ENCODE peak calls at places on chromosomes 16 and 17, in ten cellular contexts. One of them, this sample, is unnamed.

GRCh38 chr16:57537596-57538234 is 1.3 kb upstream of the CCDC102A start:
- DNase-seq in NCI-H524: no peak
- DNase-seq in T-helper 2 cell: no peak
- DNase-seq in stimulated activated CD8-positive, alpha-beta memory T cell treated with anti-CD3 and anti-CD28 coated beads, Interleukin-15, amount 100 ng/mL, for 24 hours: no peak
- DNase-seq in activated CD8-positive, alpha-beta memory T cell treated with anti-CD3 and anti-CD28 coated beads, Interleukin-2, amount 50 U/mL, for 48 hours: no peak
- DNase-seq in CD4-positive, alpha-beta memory T cell: no peak
- DNase-seq in RPMI7951: no peak
- DNase-seq in ELR: no peak
- DNase-seq in SHP77 treated with DMSO at 0.1 percent for 48 hours: no peak
- DNase-seq in ascending aorta: peak
- DNase-seq in this sample: no peak

GRCh38 chr16:86787538-86787937 is 209.2 kb downstream of the FOXL1 start:
- DNase-seq in NCI-H524: no peak
- DNase-seq in T-helper 2 cell: no peak
- DNase-seq in stimulated activated CD8-positive, alpha-beta memory T cell treated with anti-CD3 and anti-CD28 coated beads, Interleukin-15, amount 100 ng/mL, for 24 hours: no peak
- DNase-seq in activated CD8-positive, alpha-beta memory T cell treated with anti-CD3 and anti-CD28 coated beads, Interleukin-2, amount 50 U/mL, for 48 hours: no peak
- DNase-seq in CD4-positive, alpha-beta memory T cell: no peak
- DNase-seq in RPMI7951: no peak
- DNase-seq in ELR: no peak
- DNase-seq in SHP77 treated with DMSO at 0.1 percent for 48 hours: no peak
- DNase-seq in ascending aorta: no peak
- DNase-seq in this sample: no peak

GRCh38 chr16:88533381-88533831 is 36.8 kb upstream of the ZC3H18 start:
- DNase-seq in NCI-H524: no peak
- DNase-seq in T-helper 2 cell: no peak
- DNase-seq in stimulated activated CD8-positive, alpha-beta memory T cell treated with anti-CD3 and anti-CD28 coated beads, Interleukin-15, amount 100 ng/mL, for 24 hours: no peak
- DNase-seq in activated CD8-positive, alpha-beta memory T cell treated with anti-CD3 and anti-CD28 coated beads, Interleukin-2, amount 50 U/mL, for 48 hours: no peak
- DNase-seq in CD4-positive, alpha-beta memory T cell: no peak
- DNase-seq in RPMI7951: no peak
- DNase-seq in ELR: peak
- DNase-seq in SHP77 treated with DMSO at 0.1 percent for 48 hours: no peak
- DNase-seq in ascending aorta: no peak
- DNase-seq in this sample: no peak

GRCh38 chr17:77456951-77457548 is 316.3 kb downstream of the SEC14L1 start:
- DNase-seq in NCI-H524: no peak
- DNase-seq in T-helper 2 cell: no peak
- DNase-seq in stimulated activated CD8-positive, alpha-beta memory T cell treated with anti-CD3 and anti-CD28 coated beads, Interleukin-15, amount 100 ng/mL, for 24 hours: no peak
- DNase-seq in activated CD8-positive, alpha-beta memory T cell treated with anti-CD3 and anti-CD28 coated beads, Interleukin-2, amount 50 U/mL, for 48 hours: peak
- DNase-seq in CD4-positive, alpha-beta memory T cell: no peak
- DNase-seq in RPMI7951: no peak
- DNase-seq in ELR: no peak
- DNase-seq in SHP77 treated with DMSO at 0.1 percent for 48 hours: no peak
- DNase-seq in ascending aorta: no peak
- DNase-seq in this sample: no peak

GRCh38 chr16:12758031-12758669 is 45.5 kb downstream of the CPPED1 start:
- DNase-seq in NCI-H524: peak
- DNase-seq in T-helper 2 cell: no peak
- DNase-seq in stimulated activated CD8-positive, alpha-beta memory T cell treated with anti-CD3 and anti-CD28 coated beads, Interleukin-15, amount 100 ng/mL, for 24 hours: no peak
- DNase-seq in activated CD8-positive, alpha-beta memory T cell treated with anti-CD3 and anti-CD28 coated beads, Interleukin-2, amount 50 U/mL, for 48 hours: no peak
- DNase-seq in CD4-positive, alpha-beta memory T cell: no peak
- DNase-seq in RPMI7951: no peak
- DNase-seq in ELR: no peak
- DNase-seq in SHP77 treated with DMSO at 0.1 percent for 48 hours: no peak
- DNase-seq in ascending aorta: no peak
- DNase-seq in this sample: peak

GRCh38 chr17:70298929-70299529 is 129.7 kb downstream of the KCNJ2 start:
- DNase-seq in NCI-H524: no peak
- DNase-seq in T-helper 2 cell: no peak
- DNase-seq in stimulated activated CD8-positive, alpha-beta memory T cell treated with anti-CD3 and anti-CD28 coated beads, Interleukin-15, amount 100 ng/mL, for 24 hours: no peak
- DNase-seq in activated CD8-positive, alpha-beta memory T cell treated with anti-CD3 and anti-CD28 coated beads, Interleukin-2, amount 50 U/mL, for 48 hours: no peak
- DNase-seq in CD4-positive, alpha-beta memory T cell: no peak
- DNase-seq in RPMI7951: no peak
- DNase-seq in ELR: no peak
- DNase-seq in SHP77 treated with DMSO at 0.1 percent for 48 hours: no peak
- DNase-seq in ascending aorta: no peak
- DNase-seq in this sample: no peak

GRCh38 chr17:78785011-78785662 is 3.1 kb upstream of the CYTH1 start:
- DNase-seq in NCI-H524: no peak
- DNase-seq in T-helper 2 cell: no peak
- DNase-seq in stimulated activated CD8-positive, alpha-beta memory T cell treated with anti-CD3 and anti-CD28 coated beads, Interleukin-15, amount 100 ng/mL, for 24 hours: no peak
- DNase-seq in activated CD8-positive, alpha-beta memory T cell treated with anti-CD3 and anti-CD28 coated beads, Interleukin-2, amount 50 U/mL, for 48 hours: no peak
- DNase-seq in CD4-positive, alpha-beta memory T cell: no peak
- DNase-seq in RPMI7951: no peak
- DNase-seq in ELR: no peak
- DNase-seq in SHP77 treated with DMSO at 0.1 percent for 48 hours: no peak
- DNase-seq in ascending aorta: no peak
- DNase-seq in this sample: no peak

GRCh38 chr17:37844158-37844976 is 79.8 kb upstream of the TBC1D3K start:
- DNase-seq in NCI-H524: no peak
- DNase-seq in T-helper 2 cell: no peak
- DNase-seq in stimulated activated CD8-positive, alpha-beta memory T cell treated with anti-CD3 and anti-CD28 coated beads, Interleukin-15, amount 100 ng/mL, for 24 hours: no peak
- DNase-seq in activated CD8-positive, alpha-beta memory T cell treated with anti-CD3 and anti-CD28 coated beads, Interleukin-2, amount 50 U/mL, for 48 hours: peak
- DNase-seq in CD4-positive, alpha-beta memory T cell: peak
- DNase-seq in RPMI7951: no peak
- DNase-seq in ELR: peak
- DNase-seq in SHP77 treated with DMSO at 0.1 percent for 48 hours: peak
- DNase-seq in ascending aorta: peak
- DNase-seq in this sample: peak

GRCh38 chr17:8502100-8502499 is 66.4 kb downstream of the NDEL1 start:
- DNase-seq in NCI-H524: no peak
- DNase-seq in T-helper 2 cell: no peak
- DNase-seq in stimulated activated CD8-positive, alpha-beta memory T cell treated with anti-CD3 and anti-CD28 coated beads, Interleukin-15, amount 100 ng/mL, for 24 hours: no peak
- DNase-seq in activated CD8-positive, alpha-beta memory T cell treated with anti-CD3 and anti-CD28 coated beads, Interleukin-2, amount 50 U/mL, for 48 hours: no peak
- DNase-seq in CD4-positive, alpha-beta memory T cell: no peak
- DNase-seq in RPMI7951: no peak
- DNase-seq in ELR: no peak
- DNase-seq in SHP77 treated with DMSO at 0.1 percent for 48 hours: no peak
- DNase-seq in ascending aorta: peak
- DNase-seq in this sample: no peak

GRCh38 chr17:75844530-75845057 is 390 bp upstream of the UNC13D start:
- DNase-seq in NCI-H524: no peak
- DNase-seq in T-helper 2 cell: no peak
- DNase-seq in stimulated activated CD8-positive, alpha-beta memory T cell treated with anti-CD3 and anti-CD28 coated beads, Interleukin-15, amount 100 ng/mL, for 24 hours: no peak
- DNase-seq in activated CD8-positive, alpha-beta memory T cell treated with anti-CD3 and anti-CD28 coated beads, Interleukin-2, amount 50 U/mL, for 48 hours: no peak
- DNase-seq in CD4-positive, alpha-beta memory T cell: no peak
- DNase-seq in RPMI7951: no peak
- DNase-seq in ELR: no peak
- DNase-seq in SHP77 treated with DMSO at 0.1 percent for 48 hours: no peak
- DNase-seq in ascending aorta: no peak
- DNase-seq in this sample: peak

GRCh38 chr16:88772871-88773811 is 11.9 kb downstream of the PIEZO1 start:
- DNase-seq in NCI-H524: peak
- DNase-seq in T-helper 2 cell: no peak
- DNase-seq in stimulated activated CD8-positive, alpha-beta memory T cell treated with anti-CD3 and anti-CD28 coated beads, Interleukin-15, amount 100 ng/mL, for 24 hours: no peak
- DNase-seq in activated CD8-positive, alpha-beta memory T cell treated with anti-CD3 and anti-CD28 coated beads, Interleukin-2, amount 50 U/mL, for 48 hours: no peak
- DNase-seq in CD4-positive, alpha-beta memory T cell: no peak
- DNase-seq in RPMI7951: peak
- DNase-seq in ELR: peak
- DNase-seq in SHP77 treated with DMSO at 0.1 percent for 48 hours: no peak
- DNase-seq in ascending aorta: peak
- DNase-seq in this sample: no peak

GRCh38 chr16:53207810-53208752 is 153.3 kb downstream of the CHD9 start:
- DNase-seq in NCI-H524: peak
- DNase-seq in T-helper 2 cell: no peak
- DNase-seq in stimulated activated CD8-positive, alpha-beta memory T cell treated with anti-CD3 and anti-CD28 coated beads, Interleukin-15, amount 100 ng/mL, for 24 hours: no peak
- DNase-seq in activated CD8-positive, alpha-beta memory T cell treated with anti-CD3 and anti-CD28 coated beads, Interleukin-2, amount 50 U/mL, for 48 hours: no peak
- DNase-seq in CD4-positive, alpha-beta memory T cell: no peak
- DNase-seq in RPMI7951: peak
- DNase-seq in ELR: peak
- DNase-seq in SHP77 treated with DMSO at 0.1 percent for 48 hours: peak
- DNase-seq in ascending aorta: peak
- DNase-seq in this sample: peak

GRCh38 chr17:2456475-2456874 is 55.2 kb downstream of the METTL16 start:
- DNase-seq in NCI-H524: no peak
- DNase-seq in T-helper 2 cell: no peak
- DNase-seq in stimulated activated CD8-positive, alpha-beta memory T cell treated with anti-CD3 and anti-CD28 coated beads, Interleukin-15, amount 100 ng/mL, for 24 hours: no peak
- DNase-seq in activated CD8-positive, alpha-beta memory T cell treated with anti-CD3 and anti-CD28 coated beads, Interleukin-2, amount 50 U/mL, for 48 hours: no peak
- DNase-seq in CD4-positive, alpha-beta memory T cell: no peak
- DNase-seq in RPMI7951: no peak
- DNase-seq in ELR: no peak
- DNase-seq in SHP77 treated with DMSO at 0.1 percent for 48 hours: no peak
- DNase-seq in ascending aorta: no peak
- DNase-seq in this sample: no peak

GRCh38 chr17:38871247-38871991 is 1.6 kb downstream of the LASP1 start:
- DNase-seq in NCI-H524: no peak
- DNase-seq in T-helper 2 cell: no peak
- DNase-seq in stimulated activated CD8-positive, alpha-beta memory T cell treated with anti-CD3 and anti-CD28 coated beads, Interleukin-15, amount 100 ng/mL, for 24 hours: no peak
- DNase-seq in activated CD8-positive, alpha-beta memory T cell treated with anti-CD3 and anti-CD28 coated beads, Interleukin-2, amount 50 U/mL, for 48 hours: no peak
- DNase-seq in CD4-positive, alpha-beta memory T cell: peak
- DNase-seq in RPMI7951: peak
- DNase-seq in ELR: peak
- DNase-seq in SHP77 treated with DMSO at 0.1 percent for 48 hours: no peak
- DNase-seq in ascending aorta: peak
- DNase-seq in this sample: peak

GRCh38 chr16:84867696-84868095 is 47.9 kb downstream of the CRISPLD2 start:
- DNase-seq in NCI-H524: no peak
- DNase-seq in T-helper 2 cell: no peak
- DNase-seq in stimulated activated CD8-positive, alpha-beta memory T cell treated with anti-CD3 and anti-CD28 coated beads, Interleukin-15, amount 100 ng/mL, for 24 hours: no peak
- DNase-seq in activated CD8-positive, alpha-beta memory T cell treated with anti-CD3 and anti-CD28 coated beads, Interleukin-2, amount 50 U/mL, for 48 hours: no peak
- DNase-seq in CD4-positive, alpha-beta memory T cell: no peak
- DNase-seq in RPMI7951: no peak
- DNase-seq in ELR: no peak
- DNase-seq in SHP77 treated with DMSO at 0.1 percent for 48 hours: no peak
- DNase-seq in ascending aorta: no peak
- DNase-seq in this sample: no peak

GRCh38 chr17:67818110-67819002 is 6.9 kb upstream of the BPTF start:
- DNase-seq in NCI-H524: no peak
- DNase-seq in T-helper 2 cell: no peak
- DNase-seq in stimulated activated CD8-positive, alpha-beta memory T cell treated with anti-CD3 and anti-CD28 coated beads, Interleukin-15, amount 100 ng/mL, for 24 hours: no peak
- DNase-seq in activated CD8-positive, alpha-beta memory T cell treated with anti-CD3 and anti-CD28 coated beads, Interleukin-2, amount 50 U/mL, for 48 hours: peak
- DNase-seq in CD4-positive, alpha-beta memory T cell: no peak
- DNase-seq in RPMI7951: no peak
- DNase-seq in ELR: peak
- DNase-seq in SHP77 treated with DMSO at 0.1 percent for 48 hours: no peak
- DNase-seq in ascending aorta: no peak
- DNase-seq in this sample: no peak

GRCh38 chr16:82584553-82585152 is 42.1 kb upstream of the CDH13 start:
- DNase-seq in NCI-H524: no peak
- DNase-seq in T-helper 2 cell: no peak
- DNase-seq in stimulated activated CD8-positive, alpha-beta memory T cell treated with anti-CD3 and anti-CD28 coated beads, Interleukin-15, amount 100 ng/mL, for 24 hours: no peak
- DNase-seq in activated CD8-positive, alpha-beta memory T cell treated with anti-CD3 and anti-CD28 coated beads, Interleukin-2, amount 50 U/mL, for 48 hours: no peak
- DNase-seq in CD4-positive, alpha-beta memory T cell: no peak
- DNase-seq in RPMI7951: peak
- DNase-seq in ELR: no peak
- DNase-seq in SHP77 treated with DMSO at 0.1 percent for 48 hours: no peak
- DNase-seq in ascending aorta: no peak
- DNase-seq in this sample: no peak

GRCh38 chr16:78606572-78606971 is 507.1 kb downstream of the WWOX start:
- DNase-seq in NCI-H524: no peak
- DNase-seq in T-helper 2 cell: no peak
- DNase-seq in stimulated activated CD8-positive, alpha-beta memory T cell treated with anti-CD3 and anti-CD28 coated beads, Interleukin-15, amount 100 ng/mL, for 24 hours: no peak
- DNase-seq in activated CD8-positive, alpha-beta memory T cell treated with anti-CD3 and anti-CD28 coated beads, Interleukin-2, amount 50 U/mL, for 48 hours: no peak
- DNase-seq in CD4-positive, alpha-beta memory T cell: no peak
- DNase-seq in RPMI7951: no peak
- DNase-seq in ELR: no peak
- DNase-seq in SHP77 treated with DMSO at 0.1 percent for 48 hours: no peak
- DNase-seq in ascending aorta: no peak
- DNase-seq in this sample: no peak

GRCh38 chr16:58492735-58493134 is 7.2 kb upstream of the NDRG4 start:
- DNase-seq in NCI-H524: no peak
- DNase-seq in T-helper 2 cell: no peak
- DNase-seq in stimulated activated CD8-positive, alpha-beta memory T cell treated with anti-CD3 and anti-CD28 coated beads, Interleukin-15, amount 100 ng/mL, for 24 hours: no peak
- DNase-seq in activated CD8-positive, alpha-beta memory T cell treated with anti-CD3 and anti-CD28 coated beads, Interleukin-2, amount 50 U/mL, for 48 hours: no peak
- DNase-seq in CD4-positive, alpha-beta memory T cell: no peak
- DNase-seq in RPMI7951: no peak
- DNase-seq in ELR: no peak
- DNase-seq in SHP77 treated with DMSO at 0.1 percent for 48 hours: no peak
- DNase-seq in ascending aorta: no peak
- DNase-seq in this sample: peak

GRCh38 chr17:10352866-10353265 is 19.9 kb downstream of the MYH13 start:
- DNase-seq in NCI-H524: no peak
- DNase-seq in T-helper 2 cell: no peak
- DNase-seq in stimulated activated CD8-positive, alpha-beta memory T cell treated with anti-CD3 and anti-CD28 coated beads, Interleukin-15, amount 100 ng/mL, for 24 hours: no peak
- DNase-seq in activated CD8-positive, alpha-beta memory T cell treated with anti-CD3 and anti-CD28 coated beads, Interleukin-2, amount 50 U/mL, for 48 hours: no peak
- DNase-seq in CD4-positive, alpha-beta memory T cell: no peak
- DNase-seq in RPMI7951: no peak
- DNase-seq in ELR: no peak
- DNase-seq in SHP77 treated with DMSO at 0.1 percent for 48 hours: no peak
- DNase-seq in ascending aorta: no peak
- DNase-seq in this sample: no peak

GRCh38 chr17:45313927-45314760 is 2.7 kb downstream of the MAP3K14 start:
- DNase-seq in NCI-H524: no peak
- DNase-seq in T-helper 2 cell: no peak
- DNase-seq in stimulated activated CD8-positive, alpha-beta memory T cell treated with anti-CD3 and anti-CD28 coated beads, Interleukin-15, amount 100 ng/mL, for 24 hours: no peak
- DNase-seq in activated CD8-positive, alpha-beta memory T cell treated with anti-CD3 and anti-CD28 coated beads, Interleukin-2, amount 50 U/mL, for 48 hours: no peak
- DNase-seq in CD4-positive, alpha-beta memory T cell: peak
- DNase-seq in RPMI7951: no peak
- DNase-seq in ELR: no peak
- DNase-seq in SHP77 treated with DMSO at 0.1 percent for 48 hours: no peak
- DNase-seq in ascending aorta: no peak
- DNase-seq in this sample: no peak